ENCODE peak calls at places on chromosomes 12 and 14, in five cellular contexts. One of them, this sample, is unnamed.

GRCh38 chr12:107736914-107737313 is 24.0 kb downstream of the PRDM4 start:
- DNase-seq in WERI-Rb-1: no peak
- DNase-seq in A549: no peak
- DNase-seq in RWPE2: no peak
- DNase-seq in neural crest cell: no peak
- DNase-seq in this sample: no peak

GRCh38 chr14:70168401-70168800 is 20.4 kb downstream of the SLC8A3 start:
- DNase-seq in WERI-Rb-1: no peak
- DNase-seq in neural crest cell: no peak
- DNase-seq in RWPE2: no peak
- DNase-seq in A549: no peak
- DNase-seq in this sample: no peak

GRCh38 chr14:34018564-34019244 is 67.8 kb upstream of the EGLN3 start:
- DNase-seq in WERI-Rb-1: no peak
- DNase-seq in neural crest cell: no peak
- DNase-seq in RWPE2: no peak
- DNase-seq in A549: no peak
- DNase-seq in this sample: no peak

GRCh38 chr12:111942557-111942956 is 70.4 kb downstream of the TMEM116 start:
- DNase-seq in A549: peak; percentile 67
- DNase-seq in neural crest cell: no peak
- DNase-seq in RWPE2: no peak
- DNase-seq in WERI-Rb-1: no peak
- DNase-seq in this sample: peak; percentile 34

GRCh38 chr14:37019488-37019887 is 152.9 kb downstream of the SLC25A21 start:
- DNase-seq in neural crest cell: no peak
- DNase-seq in WERI-Rb-1: no peak
- DNase-seq in RWPE2: no peak
- DNase-seq in A549: no peak
- DNase-seq in this sample: no peak

GRCh38 chr12:52577316-52577715 is 3.7 kb upstream of the KRT74 start:
- DNase-seq in RWPE2: no peak
- DNase-seq in neural crest cell: no peak
- DNase-seq in A549: no peak
- DNase-seq in WERI-Rb-1: no peak
- DNase-seq in this sample: no peak

GRCh38 chr12:125081427-125081826 is 16.2 kb downstream of the AACS start:
- DNase-seq in RWPE2: no peak
- DNase-seq in WERI-Rb-1: peak; percentile 19
- DNase-seq in neural crest cell: no peak
- DNase-seq in A549: no peak
- DNase-seq in this sample: no peak

GRCh38 chr14:84541008-84541407 is 988.9 kb upstream of the FLRT2 start:
- DNase-seq in neural crest cell: no peak
- DNase-seq in WERI-Rb-1: no peak
- DNase-seq in A549: no peak
- DNase-seq in RWPE2: no peak
- DNase-seq in this sample: no peak

GRCh38 chr12:18589316-18589715 is 148.5 kb downstream of the PLCZ1 start:
- DNase-seq in RWPE2: no peak
- DNase-seq in WERI-Rb-1: no peak
- DNase-seq in neural crest cell: no peak
- DNase-seq in A549: no peak
- DNase-seq in this sample: no peak

GRCh38 chr12:123267991-123268843 is 3.4 kb downstream of the CDK2AP1 start:
- DNase-seq in A549: no peak
- DNase-seq in neural crest cell: no peak
- DNase-seq in WERI-Rb-1: no peak
- DNase-seq in RWPE2: no peak
- DNase-seq in this sample: peak; percentile 24

GRCh38 chr14:55383541-55384140 is 28.0 kb downstream of the ATG14 start:
- DNase-seq in RWPE2: no peak
- DNase-seq in neural crest cell: no peak
- DNase-seq in A549: no peak
- DNase-seq in WERI-Rb-1: no peak
- DNase-seq in this sample: no peak

GRCh38 chr14:38972511-38972910 is 130.5 kb downstream of the SEC23A start:
- DNase-seq in RWPE2: no peak
- DNase-seq in A549: no peak
- DNase-seq in WERI-Rb-1: no peak
- DNase-seq in neural crest cell: no peak
- DNase-seq in this sample: no peak

GRCh38 chr14:38971258-38971921 is 131.6 kb downstream of the SEC23A start:
- DNase-seq in neural crest cell: no peak
- DNase-seq in WERI-Rb-1: no peak
- DNase-seq in A549: no peak
- DNase-seq in RWPE2: no peak
- DNase-seq in this sample: no peak

DNA sequence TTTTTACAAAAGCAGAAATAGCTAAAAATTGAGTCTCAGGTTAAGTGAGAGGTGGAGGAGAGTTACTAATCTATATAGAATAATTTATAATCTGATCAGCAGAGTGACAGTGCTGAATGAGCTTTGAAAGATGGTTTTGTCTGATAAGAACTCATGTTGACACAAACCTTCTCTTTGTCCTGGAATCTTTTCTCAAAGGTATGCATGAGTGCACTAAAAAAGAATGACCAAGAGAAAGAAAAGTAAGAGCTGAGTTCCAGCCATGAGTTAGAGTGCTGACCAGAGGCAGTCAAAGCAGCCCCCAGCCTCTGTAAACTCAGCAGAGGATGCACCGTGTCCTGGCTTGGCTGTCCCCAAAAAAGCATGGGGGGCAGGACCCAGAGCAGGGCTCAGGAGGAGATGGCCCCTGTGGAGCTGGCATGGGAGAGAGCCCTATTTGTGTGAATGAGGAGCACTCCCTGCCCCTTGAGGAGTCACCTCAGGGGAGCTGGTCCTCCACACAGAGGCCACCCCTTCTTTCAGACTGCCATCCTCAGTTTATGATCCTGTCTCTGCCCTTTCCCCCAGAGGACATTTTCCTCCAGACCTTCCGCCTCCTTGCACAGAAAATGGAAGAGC is 129.8 kb downstream of the SEC23A start:
- DNase-seq in neural crest cell: no peak
- DNase-seq in RWPE2: no peak
- DNase-seq in WERI-Rb-1: no peak
- DNase-seq in A549: no peak
- DNase-seq in this sample: no peak
- TF ChIP-seq CTCF in neural crest cell: no peak
- TF ChIP-seq CTCF in RWPE2: no peak
- TF ChIP-seq CTCF in WERI-Rb-1: no peak
- TF ChIP-seq CTCF in A549: no peak
- TF ChIP-seq CTCF in this sample: no peak

GRCh38 chr12:61652265-61652664 is 607.9 kb upstream of the USP15 start:
- DNase-seq in RWPE2: no peak
- DNase-seq in neural crest cell: no peak
- DNase-seq in A549: no peak
- DNase-seq in WERI-Rb-1: no peak
- DNase-seq in this sample: no peak

GRCh38 chr12:61654698-61655097 is 605.5 kb upstream of the USP15 start:
- DNase-seq in A549: peak; percentile 6
- DNase-seq in RWPE2: no peak
- DNase-seq in neural crest cell: no peak
- DNase-seq in WERI-Rb-1: peak; percentile 27
- DNase-seq in this sample: no peak
- TF ChIP-seq CTCF in A549: no peak
- TF ChIP-seq CTCF in RWPE2: peak; percentile 41
- TF ChIP-seq CTCF in neural crest cell: peak; percentile 40
- TF ChIP-seq CTCF in WERI-Rb-1: peak; percentile 37
- TF ChIP-seq CTCF in this sample: no peak

GRCh38 chr12:9389796-9390195 is 181.6 kb upstream of the PZP start:
- DNase-seq in WERI-Rb-1: no peak
- DNase-seq in neural crest cell: no peak
- DNase-seq in RWPE2: no peak
- DNase-seq in A549: no peak
- DNase-seq in this sample: no peak
- TF ChIP-seq CTCF in WERI-Rb-1: no peak
- TF ChIP-seq CTCF in neural crest cell: no peak
- TF ChIP-seq CTCF in RWPE2: no peak
- TF ChIP-seq CTCF in A549: no peak
- TF ChIP-seq CTCF in this sample: no peak

DNA sequence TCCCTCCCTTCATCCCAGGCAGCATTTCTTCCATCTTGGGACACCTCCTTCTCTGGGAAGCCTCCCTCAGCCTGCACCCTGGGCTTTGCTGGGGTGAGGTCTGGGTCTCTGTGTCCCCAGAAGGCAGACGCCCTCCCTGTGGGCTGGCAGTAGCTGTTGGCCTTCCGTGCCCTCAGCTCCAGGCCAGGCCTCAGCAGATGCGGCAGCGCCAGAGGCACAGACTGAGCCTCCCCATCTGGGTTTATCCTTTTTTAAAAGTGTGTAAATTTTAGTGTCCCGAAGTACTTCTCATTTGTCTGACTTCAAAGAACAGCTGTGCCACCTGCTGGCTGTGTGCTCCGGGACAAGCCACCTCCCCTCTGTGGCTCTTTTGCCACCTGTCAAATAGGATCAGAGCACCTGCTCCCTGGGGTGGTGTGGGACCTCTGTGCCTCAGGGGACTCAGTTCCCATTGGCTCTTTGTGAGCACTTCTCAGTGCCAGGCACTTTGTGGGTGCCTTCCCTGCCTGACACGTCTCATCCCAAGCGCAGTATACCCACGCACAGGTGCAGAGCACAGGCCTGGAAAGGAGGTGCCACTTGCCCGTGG is 11.1 kb downstream of the EXOC3L4 start:
- DNase-seq in A549: no peak
- DNase-seq in WERI-Rb-1: peak; percentile 69
- DNase-seq in RWPE2: no peak
- DNase-seq in neural crest cell: no peak
- DNase-seq in this sample: peak; percentile 56
- TF ChIP-seq CTCF in A549: peak; percentile 38
- TF ChIP-seq CTCF in WERI-Rb-1: peak; percentile 44
- TF ChIP-seq CTCF in RWPE2: no peak
- TF ChIP-seq CTCF in neural crest cell: no peak
- TF ChIP-seq CTCF in this sample: no peak

GRCh38 chr12:59596232-59597143 is 659 bp downstream of the SLC16A7 start:
- DNase-seq in RWPE2: peak; percentile 53
- DNase-seq in neural crest cell: peak; percentile 45
- DNase-seq in A549: peak; percentile 9
- DNase-seq in WERI-Rb-1: peak; percentile 8
- DNase-seq in this sample: peak; percentile 78
- TF ChIP-seq CTCF in RWPE2: no peak
- TF ChIP-seq CTCF in neural crest cell: peak; percentile 9
- TF ChIP-seq CTCF in A549: no peak
- TF ChIP-seq CTCF in WERI-Rb-1: no peak
- TF ChIP-seq CTCF in this sample: no peak

DNA sequence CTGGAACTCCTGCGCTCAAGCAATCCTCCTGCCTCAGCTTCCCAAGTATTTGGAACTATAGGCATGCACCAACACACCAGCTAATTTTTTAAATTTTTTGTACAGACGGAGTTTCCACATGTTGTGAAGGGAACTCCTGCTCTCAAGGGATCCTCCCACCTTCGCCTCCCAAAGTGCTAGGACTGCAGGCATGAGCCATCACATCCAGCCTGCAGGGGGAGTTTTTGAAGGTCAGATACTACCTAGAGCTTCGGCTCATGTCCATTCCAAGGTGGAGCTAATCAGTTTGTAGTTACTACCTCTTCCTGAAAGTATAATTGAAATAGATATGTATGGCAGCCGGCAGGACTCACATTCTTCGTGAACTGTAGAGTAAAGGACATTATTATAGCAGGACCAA is 3.7 kb upstream of the TAS2R19 start:
- DNase-seq in neural crest cell: no peak
- DNase-seq in WERI-Rb-1: peak; percentile 10
- DNase-seq in RWPE2: no peak
- DNase-seq in A549: peak; percentile 16
- DNase-seq in this sample: no peak
- TF ChIP-seq CTCF in neural crest cell: no peak
- TF ChIP-seq CTCF in WERI-Rb-1: no peak
- TF ChIP-seq CTCF in RWPE2: no peak
- TF ChIP-seq CTCF in A549: no peak
- TF ChIP-seq CTCF in this sample: no peak

DNA sequence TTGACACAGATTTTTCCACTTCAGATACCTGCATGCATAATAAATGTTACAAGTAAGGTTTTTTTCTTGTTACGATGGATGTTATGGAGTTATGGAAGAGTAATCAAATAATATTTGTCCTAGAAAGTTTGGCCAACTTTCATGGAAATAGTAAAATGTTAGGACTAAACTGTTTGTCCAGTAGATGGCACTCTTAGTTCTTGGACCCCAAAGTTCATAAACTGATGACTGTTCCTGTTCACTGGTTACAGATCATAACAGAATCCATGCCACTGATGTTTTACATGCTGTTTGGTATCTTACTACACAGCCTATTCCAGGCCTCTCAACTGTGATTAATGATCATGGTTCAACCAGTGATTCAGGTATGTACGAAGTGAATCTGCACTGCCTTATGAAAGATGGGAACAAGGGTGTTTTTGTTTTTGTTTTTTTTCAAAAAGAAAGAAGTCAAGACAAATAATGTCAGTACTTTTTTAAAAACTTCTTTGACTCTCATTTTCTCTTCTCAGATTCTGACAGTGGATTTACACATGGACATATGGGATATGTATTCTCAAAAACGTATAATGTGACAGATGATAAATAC is 48.8 kb upstream of the SLCO1C1 start:
- DNase-seq in neural crest cell: no peak
- DNase-seq in A549: peak; percentile 70
- DNase-seq in RWPE2: no peak
- DNase-seq in WERI-Rb-1: no peak
- DNase-seq in this sample: no peak
- TF ChIP-seq CTCF in neural crest cell: peak; percentile 82
- TF ChIP-seq CTCF in A549: peak; percentile 83
- TF ChIP-seq CTCF in RWPE2: peak; percentile 56
- TF ChIP-seq CTCF in WERI-Rb-1: peak; percentile 51
- TF ChIP-seq CTCF in this sample: peak; percentile 26